ENCODE peak calls at places on chromosomes 3 and 15, in seven cellular contexts. M, Q, D, P, S, V and H are unnamed samples.

GRCh38 chr3:50616770-50617095 is 218 bp upstream of the MAPKAPK3 start:
- ATAC-seq in M (peak; percentile 63), Q (peak; percentile 64), D (peak; percentile 80), P (peak; percentile 55), S (peak; percentile 41), V (peak; percentile 82), H (peak; percentile 77)

GRCh38 chr3:67774676-67775075 is 120.3 kb upstream of the SUCLG2 start:
- ATAC-seq in M (no peak), Q (no peak), D (no peak), P (no peak), S (no peak), V (no peak), H (no peak)

GRCh38 chr3:171797265-171797679 is 13.0 kb downstream of the PLD1 start:
- ATAC-seq in M (no peak), Q (no peak), D (no peak), P (no peak), S (no peak), V (peak; percentile 47), H (no peak)

GRCh38 chr15:26842391-26842790 is 24.5 kb upstream of the GABRA5 start:
- ATAC-seq in M (no peak), Q (no peak), D (no peak), P (no peak), S (no peak), V (no peak), H (no peak)

GRCh38 chr15:88401972-88402656 is 65.1 kb downstream of the MRPL46 start:
- ATAC-seq in M (peak; percentile 33), Q (peak; percentile 63), D (no peak), P (no peak), S (peak; percentile 58), V (peak; percentile 50), H (no peak)

GRCh38 chr15:74742422-74742821 is 6.2 kb upstream of the CYP1A2 start:
- ATAC-seq in M (no peak), Q (no peak), D (no peak), P (no peak), S (no peak), V (no peak), H (no peak)

GRCh38 chr3:30245805-30246622 is 360.4 kb upstream of the TGFBR2 start:
- ATAC-seq in M (no peak), Q (no peak), D (no peak), P (no peak), S (peak; percentile 45), V (no peak), H (no peak)

GRCh38 chr3:122031123-122031468 is 9.0 kb upstream of the ILDR1 start:
- ATAC-seq in M (no peak), Q (no peak), D (no peak), P (no peak), S (no peak), V (no peak), H (no peak)

GRCh38 chr3:142947352-142947751 is 16.1 kb downstream of the PAQR9 start:
- ATAC-seq in M (peak; percentile 40), Q (no peak), D (no peak), P (no peak), S (no peak), V (no peak), H (peak; percentile 62)

GRCh38 chr15:78702609-78703332 is 61.8 kb upstream of the CHRNB4 start:
- ATAC-seq in M (no peak), Q (no peak), D (no peak), P (no peak), S (no peak), V (peak; percentile 31), H (no peak)

GRCh38 chr15:66474140-66474539 is 23.4 kb downstream of the SNAPC5 start:
- ATAC-seq in M (no peak), Q (no peak), D (no peak), P (no peak), S (no peak), V (no peak), H (no peak)

GRCh38 chr15:60017538-60018199 is 13.6 kb downstream of the FOXB1 start:
- ATAC-seq in M (peak; percentile 97), Q (peak; percentile 55), D (no peak), P (peak; percentile 94), S (peak; percentile 90), V (no peak), H (no peak)

GRCh38 chr3:188772886-188773285 is 398.9 kb upstream of the TPRG1 start:
- ATAC-seq in M (no peak), Q (no peak), D (peak; percentile 22), P (no peak), S (no peak), V (peak; percentile 73), H (peak; percentile 79)

GRCh38 chr3:63937661-63938651 is 25.8 kb upstream of the SCAANT1 start:
- ATAC-seq in M (peak; percentile 60), Q (peak; percentile 37), D (no peak), P (no peak), S (no peak), V (peak; percentile 87), H (no peak)

GRCh38 chr15:24858737-24859601 is 95.8 kb upstream of the SNRPN start:
- ATAC-seq in M (no peak), Q (no peak), D (no peak), P (no peak), S (no peak), V (no peak), H (peak; percentile 77)

GRCh38 chr15:99511865-99512632 is 53.7 kb upstream of the MEF2A start:
- ATAC-seq in M (no peak), Q (no peak), D (no peak), P (no peak), S (no peak), V (peak; percentile 41), H (no peak)

GRCh38 chr3:127606981-127607595 is 8.9 kb downstream of the MCM2 start:
- ATAC-seq in M (no peak), Q (no peak), D (no peak), P (no peak), S (no peak), V (no peak), H (no peak)

GRCh38 chr15:101320501-101321052 is 25.5 kb upstream of the SNRPA1 start:
- ATAC-seq in M (peak; percentile 95), Q (peak; percentile 98), D (no peak), P (peak; percentile 95), S (peak; percentile 99), V (peak; percentile 56), H (no peak)

GRCh38 chr3:195102609-195103467 is 168.1 kb downstream of the XXYLT1 start:
- ATAC-seq in M (no peak), Q (no peak), D (no peak), P (no peak), S (no peak), V (peak; percentile 88), H (peak; percentile 75)

GRCh38 chr15:55917881-55918296 is 75.5 kb downstream of the NEDD4 start:
- ATAC-seq in M (no peak), Q (no peak), D (no peak), P (no peak), S (no peak), V (peak; percentile 75), H (peak; percentile 64)

GRCh38 chr3:59759298-59760169 is 709.7 kb upstream of the CFAP20DC start:
- ATAC-seq in M (peak; percentile 92), Q (no peak), D (no peak), P (no peak), S (no peak), V (no peak), H (no peak)

GRCh38 chr3:119608591-119608990 is 10.9 kb downstream of the PLA1A start:
- ATAC-seq in M (no peak), Q (no peak), D (no peak), P (no peak), S (no peak), V (no peak), H (no peak)